ENCODE peak calls at places on chromosome 4, in six cellular contexts. Q is neuronal stem cell, L is H1, P is H9, I is IMR-90, X is trophoblast cell. A is an unnamed sample.

GRCh38 chr4:17055788-17056187 is 157.3 kb upstream of the LDB2 start:
- DNase-seq in Q (no peak), L (no peak), X (no peak), P (no peak), I (peak), A (peak)

GRCh38 chr4:15037923-15038541 is 35.8 kb downstream of the CPEB2 start:
- DNase-seq in P (no peak), I (peak), L (no peak), Q (no peak), X (peak), A (no peak)

GRCh38 chr4:20253272-20253798 is 1.6 kb downstream of the SLIT2 start:
- DNase-seq in X (no peak), P (no peak), L (no peak), Q (peak), I (peak), A (peak)

GRCh38 chr4:4426511-4427477 is 39.9 kb downstream of the NSG1 start:
- DNase-seq in Q (peak), X (no peak), P (peak), I (no peak), L (peak), A (peak)

GRCh38 chr4:102447413-102447812 is 53.7 kb upstream of the NFKB1 start:
- DNase-seq in I (no peak), L (no peak), X (no peak), P (no peak), Q (no peak), A (peak)

GRCh38 chr4:8435656-8436121 is 4.8 kb downstream of the ACOX3 start:
- DNase-seq in L (no peak), I (peak), X (no peak), Q (no peak), P (no peak), A (peak)

GRCh38 chr4:76459291-76459723 is 24.3 kb downstream of the SHROOM3 start:
- DNase-seq in X (peak), P (peak), Q (peak), I (peak), L (peak), A (peak)

GRCh38 chr4:81580346-81581013 is 108.8 kb upstream of the RASGEF1B start:
- DNase-seq in P (no peak), X (no peak), Q (no peak), I (no peak), L (no peak), A (no peak)

GRCh38 chr4:107531927-107532326 is 188.1 kb downstream of the PAPSS1 start:
- DNase-seq in L (no peak), I (no peak), Q (no peak), X (no peak), P (no peak), A (no peak)

GRCh38 chr4:74983229-74983628 is 50.3 kb downstream of the PARM1 start:
- DNase-seq in I (no peak), X (no peak), P (no peak), L (no peak), Q (no peak), A (no peak)

GRCh38 chr4:176534566-176534965 is 214.8 kb downstream of the SPCS3 start:
- DNase-seq in Q (no peak), L (no peak), P (no peak), X (no peak), I (peak), A (peak)

GRCh38 chr4:89561051-89561450 is 253.5 kb upstream of the GPRIN3 start:
- DNase-seq in I (no peak), P (no peak), Q (no peak), X (no peak), L (no peak), A (no peak)

GRCh38 chr4:78565971-78566372 is 14.4 kb downstream of the ANXA3 start:
- DNase-seq in L (no peak), P (no peak), Q (no peak), I (peak), X (peak), A (peak)

GRCh38 chr4:123319639-123320038 is 77.0 kb upstream of the SPRY1 start:
- DNase-seq in I (no peak), P (no peak), L (no peak), Q (no peak), X (no peak), A (no peak)

GRCh38 chr4:183289688-183290087 is 30.4 kb downstream of the CLDN22 start:
- DNase-seq in L (no peak), X (no peak), P (no peak), I (no peak), Q (no peak), A (no peak)

GRCh38 chr4:155787113-155787710 is 28.4 kb downstream of the GUCY1B1 start:
- DNase-seq in I (peak), P (no peak), Q (peak), L (no peak), X (peak), A (peak)

GRCh38 chr4:86387013-86387412 is 27.2 kb upstream of the MAPK10 start:
- DNase-seq in X (no peak), L (no peak), Q (no peak), P (no peak), I (no peak), A (no peak)

GRCh38 chr4:77012726-77013125 is 63.1 kb downstream of the CCNI start:
- DNase-seq in I (no peak), L (no peak), X (no peak), P (no peak), Q (no peak), A (no peak)

GRCh38 chr4:122716825-122717448 is 15.6 kb upstream of the BBS12 start:
- DNase-seq in P (peak), X (peak), Q (peak), I (peak), L (no peak), A (peak)

GRCh38 chr4:79632114-79632513 is 224.1 kb upstream of the GK2 start:
- DNase-seq in X (peak), I (no peak), Q (no peak), L (no peak), P (no peak), A (no peak)

GRCh38 chr4:146062325-146062715 is 113.2 kb upstream of the LSM6 start:
- DNase-seq in I (no peak), X (no peak), L (no peak), P (no peak), Q (no peak), A (no peak)

GRCh38 chr4:133148690-133149363 is at the start of gene PCDH10:
- DNase-seq in L (peak), Q (peak), X (peak), I (peak), P (peak), A (peak)

GRCh38 chr4:36165256-36166005 is 78.9 kb downstream of the ARAP2 start:
- DNase-seq in Q (no peak), P (no peak), X (no peak), L (no peak), I (peak), A (peak)

GRCh38 chr4:181278941-181279340 is 964.3 kb upstream of the TENM3 start:
- DNase-seq in Q (no peak), I (no peak), X (no peak), P (no peak), L (no peak), A (no peak)

GRCh38 chr4:143019351-143019750 is 165.4 kb upstream of the USP38 start:
- DNase-seq in X (no peak), I (no peak), P (no peak), Q (no peak), L (no peak), A (no peak)

GRCh38 chr4:165635261-165635838 is 237.7 kb upstream of the TLL1 start:
- DNase-seq in I (no peak), X (no peak), Q (no peak), L (no peak), P (no peak), A (no peak)

GRCh38 chr4:90207887-90208454 is 80.8 kb downstream of the CCSER1 start:
- DNase-seq in Q (no peak), X (peak), L (no peak), P (peak), I (no peak), A (no peak)

GRCh38 chr4:48081196-48081595 is 52.9 kb downstream of the TXK start:
- DNase-seq in P (no peak), L (no peak), I (peak), X (no peak), Q (no peak), A (peak)

GRCh38 chr4:107740950-107741701 is 21.1 kb upstream of the PAPSS1 start:
- DNase-seq in P (no peak), Q (no peak), L (no peak), X (peak), I (peak), A (peak)

DNA sequence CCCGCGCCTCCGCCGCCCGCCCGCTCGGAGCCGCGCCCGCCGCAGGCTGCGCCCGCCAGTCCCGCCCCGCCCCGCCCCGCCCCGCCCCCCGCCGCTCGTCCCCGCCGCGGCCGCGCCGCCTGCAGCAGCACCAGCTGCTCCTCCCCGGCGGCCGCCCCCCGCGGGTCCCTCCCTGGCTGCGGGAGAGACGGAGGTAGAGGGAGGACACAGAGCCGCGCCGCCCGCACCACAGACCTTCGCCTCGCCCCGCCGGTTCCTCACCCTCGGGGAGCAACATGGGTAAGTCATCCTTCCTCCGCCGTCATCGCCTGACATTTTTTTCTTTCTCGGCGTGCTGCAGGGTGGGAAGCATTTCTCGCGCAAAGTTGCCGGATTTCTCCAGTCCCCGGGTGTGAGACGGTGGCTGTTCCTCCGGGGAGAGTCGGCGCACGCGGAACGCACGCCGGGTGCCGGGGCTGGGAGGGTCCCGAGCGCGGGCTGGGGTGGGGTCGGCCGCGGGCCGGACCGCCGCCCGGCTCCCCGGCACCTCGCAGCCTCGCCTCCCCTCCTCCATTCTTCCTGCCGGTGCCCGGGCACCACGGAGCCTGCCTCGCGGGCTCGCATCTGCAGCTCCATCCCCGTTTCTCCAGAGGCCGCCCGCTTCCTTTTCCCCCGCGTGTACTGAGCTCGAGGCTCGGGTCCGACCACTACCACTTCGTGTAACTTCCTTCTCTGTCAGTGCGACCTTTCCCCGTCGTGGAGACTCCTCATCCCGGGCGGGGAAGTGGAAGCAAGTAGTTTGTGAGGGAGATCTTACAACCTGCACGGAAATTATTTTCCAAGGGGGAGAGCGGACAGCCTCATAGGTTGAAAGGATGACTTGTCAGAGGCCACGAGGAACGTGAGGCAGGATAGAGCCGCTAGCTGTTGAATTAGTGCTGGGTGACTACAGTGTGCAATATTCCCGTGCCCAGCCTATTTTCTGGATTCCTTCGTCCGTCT is at the start of gene RAP1GDS1:
- DNase-seq in L (no peak), Q (peak), I (peak), P (peak), X (peak), A (peak)
- H3K4ac ChIP-seq in L (peak), Q (peak), I (peak), P (no peak), X (peak), A (peak)

DNA sequence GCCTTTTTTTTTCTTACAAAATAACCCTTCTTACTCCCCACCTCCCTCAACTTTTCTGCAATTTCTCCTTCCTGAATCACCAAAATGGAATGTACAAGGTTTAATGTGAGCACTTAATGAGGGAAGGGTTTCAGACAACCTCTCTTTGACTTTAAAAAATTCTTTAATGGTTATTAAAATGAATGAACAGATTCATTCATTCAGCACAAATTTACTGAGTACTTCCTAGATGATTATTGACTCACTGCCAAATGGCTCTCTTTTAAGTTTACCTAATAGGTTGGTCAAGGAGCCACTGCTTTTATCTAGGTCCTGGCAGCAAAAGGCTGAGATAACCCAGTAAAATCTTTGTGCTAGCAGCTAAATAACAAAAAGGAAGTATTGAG is 904 bp upstream of the AADAT start:
- DNase-seq in L (no peak), I (peak), P (no peak), Q (no peak), X (no peak), A (peak)
- H3K9ac ChIP-seq in L (no peak), I (no peak), P (no peak), Q (no peak), X (no peak), A (peak)

GRCh38 chr4:121113680-121114079 is 41.3 kb upstream of the NDNF start:
- DNase-seq in I (no peak), Q (no peak), L (no peak), X (no peak), P (no peak), A (no peak)
- H4K91ac ChIP-seq in I (no peak), Q (no peak), L (no peak), X (no peak), P (no peak), A (no peak)

GRCh38 chr4:87919951-87920350 is 55.6 kb upstream of the SPP1 start:
- DNase-seq in P (no peak), Q (no peak), X (no peak), L (no peak), I (no peak), A (no peak)
- H3K4ac ChIP-seq in P (no peak), Q (no peak), X (no peak), L (no peak), I (no peak), A (no peak)

GRCh38 chr4:185018834-185019450 is 652 bp downstream of the HELT start:
- DNase-seq in P (peak), I (no peak), X (no peak), Q (no peak), L (no peak), A (peak)

GRCh38 chr4:185019451-185020292 is 1.4 kb downstream of the HELT start:
- DNase-seq in I (no peak), X (no peak), P (peak), Q (no peak), L (no peak), A (no peak)

GRCh38 chr4:185016101-185016940 is 2.0 kb upstream of the HELT start:
- DNase-seq in L (no peak), Q (no peak), I (no peak), X (no peak), P (no peak), A (no peak)

GRCh38 chr4:185016946-185017797 is 1.1 kb upstream of the HELT start:
- DNase-seq in L (no peak), P (no peak), I (no peak), Q (no peak), X (no peak), A (peak)

DNA sequence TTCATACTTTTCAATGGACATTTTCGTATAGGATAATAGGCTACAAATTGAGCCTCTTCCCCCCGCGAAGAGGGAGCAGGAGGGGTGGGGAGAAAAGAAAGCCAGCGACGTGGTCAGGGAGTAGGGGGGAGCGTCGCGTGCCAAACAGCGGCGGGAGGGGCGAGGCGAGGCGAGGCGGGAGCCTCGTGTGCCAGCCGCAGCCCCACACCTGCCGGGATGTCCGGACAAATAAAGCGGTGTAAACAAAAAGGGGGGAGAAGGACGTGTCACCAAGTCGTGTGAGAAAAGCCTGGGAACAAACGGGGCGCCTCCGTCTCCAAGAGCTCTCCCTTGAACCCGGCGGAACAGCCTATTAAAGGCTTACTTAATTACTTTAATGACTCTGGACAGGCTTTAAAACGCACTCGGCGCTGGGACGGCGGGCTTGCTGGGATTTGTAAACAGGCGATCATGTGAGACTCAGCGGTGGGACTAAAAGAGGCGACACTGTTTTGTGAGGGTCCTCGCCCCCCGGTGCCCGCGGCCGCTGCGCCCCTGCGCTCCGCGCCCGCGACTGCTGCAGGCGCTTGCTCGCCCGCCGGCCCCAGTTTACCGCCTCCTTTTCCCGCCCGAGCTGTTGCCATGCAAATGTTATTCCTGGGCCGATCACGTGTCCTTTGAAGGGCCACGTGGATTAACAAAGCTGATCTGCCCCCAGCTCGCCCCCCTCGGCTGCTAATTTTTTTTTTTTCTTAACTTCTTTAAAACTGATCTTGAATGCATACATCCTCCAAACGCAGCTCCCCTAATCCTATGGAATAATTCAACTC is at the start of gene HELT:
- DNase-seq in I (no peak), Q (no peak), P (peak), X (no peak), L (no peak), A (no peak)
- H3K9ac ChIP-seq in I (no peak), Q (no peak), P (no peak), X (no peak), L (no peak), A (no peak)

DNA sequence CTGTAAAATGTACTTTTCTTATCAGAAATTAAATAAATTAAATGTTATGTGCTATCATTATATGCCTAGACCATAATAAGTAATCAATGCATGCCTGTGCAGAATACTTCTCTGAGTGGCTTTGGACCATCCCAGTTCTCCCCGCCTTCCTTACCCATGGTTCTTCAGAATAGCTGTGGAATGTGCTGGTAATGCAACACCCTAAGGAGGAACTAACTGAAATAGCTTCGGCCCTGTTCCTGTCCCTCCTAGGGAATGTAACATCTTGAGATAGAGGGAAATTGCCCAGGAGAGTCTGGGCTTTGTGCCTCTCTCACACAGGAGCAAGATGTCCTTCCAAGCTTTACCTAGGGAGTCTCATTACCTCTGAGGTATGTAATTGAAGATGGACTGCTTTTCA is 693.6 kb upstream of the HS3ST1 start:
- DNase-seq in I (no peak), Q (no peak), X (no peak), P (no peak), L (no peak), A (no peak)
- H4K91ac ChIP-seq in I (no peak), Q (no peak), X (no peak), P (no peak), L (no peak), A (no peak)

GRCh38 chr4:6114601-6115000 is 85.7 kb downstream of the JAKMIP1 start:
- DNase-seq in P (no peak), Q (no peak), I (no peak), L (no peak), X (no peak), A (no peak)
- H3K4ac ChIP-seq in P (no peak), Q (no peak), I (no peak), L (no peak), X (no peak), A (no peak)

GRCh38 chr4:125365731-125366130 is 51.0 kb downstream of the FAT4 start:
- DNase-seq in Q (no peak), X (no peak), P (no peak), I (no peak), L (no peak), A (no peak)

GRCh38 chr4:125369098-125369497 is 54.3 kb downstream of the FAT4 start:
- DNase-seq in X (no peak), L (no peak), I (no peak), P (no peak), Q (no peak), A (no peak)

GRCh38 chr4:125370478-125370877 is 55.7 kb downstream of the FAT4 start:
- DNase-seq in I (no peak), P (no peak), X (no peak), Q (no peak), L (no peak), A (no peak)

GRCh38 chr4:125368684-125369083 is 53.9 kb downstream of the FAT4 start:
- DNase-seq in Q (no peak), X (no peak), I (peak), L (no peak), P (no peak), A (peak)

DNA sequence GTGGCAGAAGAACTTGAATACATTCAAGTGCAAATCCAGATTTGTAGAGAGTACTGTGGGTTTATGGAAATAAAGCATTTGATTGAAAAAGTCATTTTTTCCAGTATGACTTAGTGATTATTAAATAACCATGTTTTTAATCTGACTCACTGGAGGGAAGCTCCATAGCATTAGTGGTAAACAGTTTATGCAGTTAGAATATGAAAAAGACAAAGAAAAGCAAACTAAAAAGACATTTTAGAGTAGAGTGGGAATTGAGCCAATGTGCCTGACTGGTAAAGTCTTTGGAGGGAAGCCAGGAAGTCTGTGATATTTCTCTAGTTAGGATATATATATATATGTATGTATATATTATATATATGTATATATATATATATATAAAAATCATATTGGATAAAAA is 53.4 kb downstream of the FAT4 start:
- DNase-seq in P (no peak), L (no peak), Q (no peak), I (peak), X (no peak), A (peak)
- H3K9ac ChIP-seq in P (no peak), L (no peak), Q (no peak), I (peak), X (no peak), A (peak)